ENCODE peak calls at places on chromosomes 6 and 20, in six cellular contexts. N is H1, E is NT2/D1, Z is GM12878, Q is K562, D is HepG2. S is an unnamed sample.

GRCh38 chr6:2196079-2196679 is 49.2 kb downstream of the GMDS start:
- DNase-seq in N (no peak), Q (peak; percentile 53), E (peak; percentile 9), Z (peak; percentile 13), D (peak; percentile 40), S (peak; percentile 19)

GRCh38 chr20:18427214-18427613 is 39.6 kb downstream of the DZANK1 start:
- DNase-seq in Z (no peak), Q (no peak), N (no peak), D (no peak), E (no peak), S (no peak)

GRCh38 chr6:117411474-117411873 is 14.3 kb downstream of the ROS1 start:
- DNase-seq in E (no peak), D (no peak), Z (no peak), N (no peak), Q (no peak), S (no peak)

GRCh38 chr6:27388293-27389197 is at the start of gene ZNF391:
- DNase-seq in Z (peak; percentile 51), Q (peak; percentile 69), E (peak; percentile 54), D (peak; percentile 81), N (peak; percentile 84), S (peak; percentile 53)

GRCh38 chr6:136529655-136530054 is 20.6 kb downstream of the MAP7 start:
- DNase-seq in N (no peak), E (no peak), Q (no peak), Z (no peak), D (no peak), S (no peak)

GRCh38 chr6:106747139-106747538 is 117.8 kb downstream of the QRSL1 start:
- DNase-seq in N (no peak), E (no peak), Z (no peak), Q (no peak), D (no peak), S (no peak)

GRCh38 chr6:95133578-95133977 is 443.8 kb upstream of the MANEA start:
- DNase-seq in D (no peak), N (no peak), E (no peak), Q (no peak), Z (no peak), S (peak; percentile 16)

GRCh38 chr20:14495066-14495465 is 157.7 kb upstream of the FLRT3 start:
- DNase-seq in Z (no peak), E (no peak), D (no peak), N (no peak), Q (no peak), S (no peak)

GRCh38 chr20:16003310-16003709 is 569.9 kb downstream of the KIF16B start:
- DNase-seq in Q (no peak), N (no peak), D (no peak), Z (no peak), E (no peak), S (no peak)
- TF ChIP-seq ZNF274 in Q (no peak), N (no peak), D (no peak), Z (no peak), E (no peak), S (no peak)

GRCh38 chr20:39019805-39020325 is 57.7 kb downstream of the DHX35 start:
- DNase-seq in D (no peak), Z (peak; percentile 79), E (no peak), N (no peak), Q (no peak), S (no peak)
- TF ChIP-seq ZNF274 in D (no peak), Z (no peak), E (no peak), N (no peak), Q (no peak), S (no peak)

GRCh38 chr6:159724778-159725177 is 2.5 kb upstream of the WTAP start:
- DNase-seq in E (no peak), Z (no peak), N (no peak), D (no peak), Q (no peak), S (no peak)
- TF ChIP-seq ZNF274 in E (no peak), Z (no peak), N (no peak), D (no peak), Q (no peak), S (no peak)

GRCh38 chr6:4732691-4733315 is 43.4 kb upstream of the CDYL start:
- DNase-seq in Q (peak; percentile 37), N (peak; percentile 64), Z (no peak), E (peak; percentile 35), D (peak; percentile 24), S (peak; percentile 31)
- TF ChIP-seq ZNF274 in Q (no peak), N (no peak), Z (no peak), E (no peak), D (no peak), S (no peak)

DNA sequence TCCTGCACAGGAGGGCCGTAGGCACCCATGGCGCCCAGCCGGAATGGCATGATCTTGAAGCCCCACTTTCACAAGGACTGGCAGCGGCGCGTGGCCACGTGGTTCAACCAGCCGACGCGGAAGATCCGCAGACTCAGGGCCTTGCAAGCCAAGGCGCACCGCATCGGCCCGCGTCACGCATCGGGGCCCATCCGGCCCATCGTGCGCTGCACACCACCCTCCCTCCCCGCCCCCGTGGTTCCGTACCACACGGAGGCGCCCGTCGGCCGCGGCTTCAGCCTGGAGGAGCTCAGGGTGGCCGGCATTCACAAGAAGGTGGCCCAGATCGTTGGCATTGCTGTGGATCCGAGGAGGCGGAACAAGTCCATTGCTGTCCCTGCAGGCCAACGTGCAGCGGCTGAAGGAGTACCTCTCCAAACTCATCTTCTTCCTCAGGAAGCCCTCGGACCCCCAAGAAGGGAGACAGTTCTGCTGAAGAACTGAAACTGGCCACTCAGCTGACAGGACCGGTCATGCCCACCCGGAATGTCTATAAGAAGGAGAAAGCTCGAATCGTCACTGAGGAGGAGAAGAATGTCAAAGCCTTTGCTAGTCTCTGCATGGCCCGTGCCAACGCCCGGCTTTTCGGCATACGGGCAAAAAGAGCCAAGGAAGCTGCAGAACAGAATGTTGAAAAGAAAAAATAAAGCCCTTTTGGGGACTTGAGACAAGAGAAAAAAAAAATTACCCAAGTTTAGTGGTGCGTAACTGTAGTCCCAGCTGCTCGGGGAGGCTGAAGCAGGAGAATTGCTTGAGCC is 9.9 kb upstream of the NCOA5 start:
- DNase-seq in D (no peak), Q (no peak), N (peak; percentile 65), Z (no peak), E (no peak), S (no peak)
- TF ChIP-seq ZNF274 in D (peak; percentile 90), Q (no peak), N (no peak), Z (no peak), E (no peak), S (no peak)

DNA sequence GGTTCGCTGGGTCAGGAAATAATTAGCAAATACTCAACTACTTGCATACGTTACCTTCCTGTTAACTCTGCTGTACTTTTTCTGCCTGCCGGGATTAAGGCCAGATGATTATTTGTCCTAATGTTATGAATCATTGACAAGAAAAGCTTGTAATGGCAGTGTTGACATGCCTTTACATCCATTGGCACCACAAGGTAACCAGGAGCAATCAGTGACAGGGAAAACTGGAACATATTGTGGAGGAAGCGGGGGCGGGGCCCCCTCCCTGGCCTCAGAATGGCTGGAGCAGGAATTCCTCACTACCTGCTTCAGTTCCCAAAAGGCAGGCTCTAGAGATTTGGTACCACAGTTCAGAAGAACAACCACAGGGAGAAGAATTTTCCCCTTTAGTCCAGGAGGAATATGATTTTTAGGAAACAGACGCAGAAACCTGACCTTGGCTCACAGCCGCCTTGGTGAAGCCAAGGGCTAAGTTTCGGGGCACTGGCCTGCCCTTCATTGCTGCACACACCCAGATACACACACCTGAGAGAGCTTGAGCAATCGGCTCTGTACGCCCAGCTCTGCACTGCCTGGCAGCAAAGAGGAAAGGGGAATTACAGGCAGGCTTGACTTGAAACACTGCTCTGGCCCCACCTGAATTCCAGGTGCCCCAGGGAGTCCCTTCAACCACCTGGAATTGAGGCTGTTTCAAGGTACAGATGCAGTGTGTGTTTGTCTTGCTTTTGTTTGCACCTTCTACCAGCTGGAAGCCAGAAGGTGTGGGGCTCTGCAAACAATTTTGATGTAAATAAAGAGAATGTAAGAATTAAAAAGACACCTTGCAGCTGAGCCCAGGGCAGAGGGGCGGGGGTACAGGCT is 89.8 kb downstream of the MYB start:
- DNase-seq in E (no peak), D (no peak), Z (no peak), N (peak; percentile 73), Q (no peak), S (no peak)
- TF ChIP-seq ZNF274 in E (no peak), D (no peak), Z (no peak), N (no peak), Q (no peak), S (no peak)

GRCh38 chr6:113047932-113048331 is 700.8 kb downstream of the RFPL4B start:
- DNase-seq in Q (no peak), E (no peak), N (no peak), D (no peak), Z (no peak), S (no peak)

GRCh38 chr6:113049190-113049589 is 702.1 kb downstream of the RFPL4B start:
- DNase-seq in D (no peak), Z (no peak), N (no peak), E (no peak), Q (no peak), S (no peak)

GRCh38 chr6:113048741-113049140 is 701.6 kb downstream of the RFPL4B start:
- DNase-seq in E (no peak), D (no peak), Z (no peak), N (no peak), Q (no peak), S (no peak)

GRCh38 chr6:113050010-113050893 is 703.1 kb downstream of the RFPL4B start:
- DNase-seq in E (no peak), Q (no peak), Z (no peak), D (no peak), N (no peak), S (no peak)

GRCh38 chr6:113047148-113047547 is 700.0 kb downstream of the RFPL4B start:
- DNase-seq in Z (no peak), E (no peak), D (no peak), Q (no peak), N (no peak), S (no peak)
- TF ChIP-seq ZNF274 in Z (no peak), E (no peak), D (no peak), Q (no peak), N (no peak), S (no peak)

S was measured in HCT116.